ENCODE peak calls at places on chromosomes 6 and 20, in ten cellular contexts. Z is heart left ventricle, J is breast epithelium, U is spleen, M is ovary, P is IMR-90, H is K562, O is body of pancreas, G is adrenal gland, Y is A549. L is an unnamed sample.

GRCh38 chr20:6411651-6412050 is 288.8 kb upstream of the FERMT1 start:
- DNase-seq in Z (no peak), J (no peak), U (no peak), M (no peak), P (no peak), H (no peak), O (no peak), G (no peak), Y (no peak), L (no peak)

GRCh38 chr6:35487653-35488516 is 9.0 kb downstream of the TEAD3 start:
- DNase-seq in Z (no peak), J (peak), U (no peak), M (peak), P (peak), H (no peak), O (peak), G (no peak), Y (no peak), L (peak)

GRCh38 chr20:51484141-51484815 is 58.2 kb downstream of the NFATC2 start:
- DNase-seq in Z (no peak), J (no peak), U (peak), M (no peak), P (no peak), H (no peak), O (no peak), G (no peak), Y (no peak), L (no peak)

GRCh38 chr20:3407426-3408250 is at the start of gene DNAAF9:
- DNase-seq in Z (peak), J (peak), U (peak), M (peak), P (peak), H (peak), O (peak), G (peak), Y (peak), L (peak)

GRCh38 chr6:11207199-11207968 is 25.1 kb downstream of the NEDD9 start:
- DNase-seq in Z (peak), J (peak), U (no peak), M (no peak), P (peak), H (no peak), O (peak), G (peak), Y (peak), L (peak)

GRCh38 chr6:91043751-91044150 is 456.9 kb upstream of the MAP3K7 start:
- DNase-seq in Z (no peak), J (no peak), U (no peak), M (no peak), P (no peak), H (no peak), O (no peak), G (no peak), Y (no peak), L (no peak)

GRCh38 chr6:25882066-25882496 is 8.0 kb upstream of the SLC17A3 start:
- DNase-seq in Z (peak), J (no peak), U (peak), M (peak), P (no peak), H (no peak), O (peak), G (peak), Y (peak), L (no peak)

GRCh38 chr6:139852484-139853140 is 478.2 kb upstream of the CITED2 start:
- DNase-seq in Z (no peak), J (no peak), U (no peak), M (no peak), P (peak), H (no peak), O (no peak), G (no peak), Y (no peak), L (no peak)

GRCh38 chr20:20369353-20370086 is 1.6 kb downstream of the INSM1 start:
- DNase-seq in Z (no peak), J (no peak), U (no peak), M (no peak), P (no peak), H (no peak), O (peak), G (no peak), Y (no peak), L (no peak)

GRCh38 chr6:39347201-39347600 is 24.7 kb upstream of the KCNK16 start:
- DNase-seq in Z (no peak), J (no peak), U (peak), M (no peak), P (no peak), H (no peak), O (no peak), G (no peak), Y (no peak), L (no peak)

DNA sequence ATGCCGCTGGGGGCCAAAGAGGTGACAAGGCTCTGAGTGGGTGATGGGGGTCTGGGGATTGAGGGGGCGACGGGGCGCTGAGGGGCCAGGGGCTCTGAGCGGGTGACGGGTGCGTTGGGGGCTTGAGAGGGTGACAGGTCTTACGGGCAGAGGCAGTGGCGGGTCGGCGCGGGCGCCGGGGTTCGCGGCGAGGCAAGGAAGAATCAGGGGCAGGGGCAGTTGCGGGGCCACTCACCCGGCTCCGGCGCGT is 146 bp downstream of the ZNFX1 start:
- DNase-seq in Z (no peak), J (no peak), U (no peak), M (no peak), P (no peak), H (no peak), O (no peak), G (no peak), Y (no peak), L (no peak)
- TF ChIP-seq POLR2A in Z (no peak), J (peak), U (peak), M (no peak), P (no peak), H (no peak), O (no peak), G (peak), Y (no peak), L (no peak)

GRCh38 chr6:164085552-164086325 is 671.2 kb downstream of the QKI start:
- DNase-seq in Z (peak), J (no peak), U (peak), M (no peak), P (no peak), H (no peak), O (peak), G (no peak), Y (no peak), L (no peak)
- H3K4me3 ChIP-seq in Z (no peak), J (peak), U (no peak), M (no peak), P (no peak), H (no peak), O (no peak), G (no peak), Y (no peak), L (no peak)

DNA sequence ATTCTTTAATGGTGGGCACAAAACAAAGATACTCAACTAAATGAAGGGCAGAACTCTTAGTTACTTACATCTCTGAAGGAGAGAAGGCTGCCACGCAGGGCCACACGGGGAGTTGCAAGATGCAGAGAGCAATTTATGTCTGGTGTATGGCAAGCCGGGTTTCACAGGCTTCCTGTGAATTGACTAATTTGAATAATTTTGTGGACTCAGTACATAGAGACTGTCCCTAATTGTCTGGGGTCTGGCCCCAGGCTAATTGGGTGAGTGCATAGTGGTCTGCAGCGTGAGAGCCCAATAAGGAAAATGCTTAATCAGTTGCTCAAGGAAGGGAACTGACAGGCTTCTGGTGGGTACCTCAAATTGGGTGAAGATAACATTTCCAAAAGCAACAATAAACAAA is 205.7 kb downstream of the OTOR start:
- DNase-seq in Z (no peak), J (no peak), U (no peak), M (no peak), P (no peak), H (no peak), O (no peak), G (no peak), Y (no peak), L (no peak)
- H3K27ac ChIP-seq in Z (no peak), J (no peak), U (no peak), M (no peak), P (no peak), H (no peak), O (no peak), G (no peak), Y (no peak), L (no peak)

GRCh38 chr6:72316675-72317380 is 305.0 kb upstream of the KCNQ5 start:
- DNase-seq in Z (no peak), J (no peak), U (peak), M (peak), P (no peak), H (no peak), O (no peak), G (no peak), Y (no peak), L (no peak)

GRCh38 chr6:72328775-72329174 is 293.1 kb upstream of the KCNQ5 start:
- DNase-seq in Z (no peak), J (no peak), U (no peak), M (no peak), P (no peak), H (no peak), O (no peak), G (no peak), Y (no peak), L (no peak)

GRCh38 chr6:72321741-72322140 is 300.1 kb upstream of the KCNQ5 start:
- DNase-seq in Z (no peak), J (no peak), U (no peak), M (no peak), P (peak), H (no peak), O (no peak), G (no peak), Y (no peak), L (no peak)

GRCh38 chr6:72324591-72324990 is 297.3 kb upstream of the KCNQ5 start:
- DNase-seq in Z (no peak), J (no peak), U (no peak), M (no peak), P (no peak), H (no peak), O (no peak), G (no peak), Y (no peak), L (no peak)

GRCh38 chr6:72322778-72323177 is 299.1 kb upstream of the KCNQ5 start:
- DNase-seq in Z (no peak), J (no peak), U (no peak), M (no peak), P (no peak), H (no peak), O (no peak), G (no peak), Y (no peak), L (no peak)
- TF ChIP-seq POLR2A in Z (no peak), J (no peak), U (no peak), M (no peak), P (no peak), H (no peak), O (no peak), G (no peak), Y (no peak), L (no peak)

DNA sequence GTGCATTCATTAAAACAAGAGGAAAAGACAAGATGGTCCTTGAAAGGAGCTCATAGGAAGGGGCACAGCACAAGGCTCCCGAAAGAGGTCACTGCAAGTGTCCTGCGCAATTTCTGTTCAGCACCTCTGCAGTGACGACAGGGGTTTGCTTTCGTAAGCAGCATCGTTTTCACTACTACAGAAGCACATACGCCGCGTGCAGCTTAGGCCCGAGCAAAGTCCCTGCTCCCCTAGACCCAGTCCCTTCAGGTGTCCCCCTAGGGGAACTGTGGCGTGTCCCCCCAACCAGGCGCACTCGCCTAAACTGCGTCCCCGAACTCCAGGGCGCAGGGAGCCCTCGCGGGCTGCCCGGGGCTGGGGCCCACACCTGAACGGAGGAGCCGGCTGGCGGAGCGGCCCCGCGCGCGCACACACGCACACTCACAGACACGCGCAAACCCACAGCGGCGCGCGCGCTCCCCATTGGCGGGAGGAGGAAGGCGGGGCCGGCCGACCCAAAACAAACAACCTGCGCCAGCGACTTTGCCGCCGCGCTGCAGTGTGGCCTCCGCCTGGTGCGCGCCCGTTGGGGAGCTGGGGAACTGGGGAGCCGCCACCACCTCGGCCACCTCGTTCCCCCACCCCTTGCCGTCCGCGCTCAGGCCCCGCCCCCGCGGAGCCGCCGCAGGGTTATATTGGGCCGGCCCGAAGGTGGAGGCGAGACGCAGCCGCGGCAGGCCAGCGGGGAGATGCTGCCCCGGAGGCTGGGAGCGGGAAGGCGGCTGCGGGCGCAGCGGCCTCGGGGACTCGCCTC is at the start of gene FOXQ1:
- DNase-seq in Z (peak), J (no peak), U (peak), M (no peak), P (peak), H (no peak), O (peak), G (no peak), Y (no peak), L (peak)
- H3K4me3 ChIP-seq in Z (peak), J (peak), U (peak), M (peak), P (peak), H (no peak), O (peak), G (peak), Y (peak), L (peak)

DNA sequence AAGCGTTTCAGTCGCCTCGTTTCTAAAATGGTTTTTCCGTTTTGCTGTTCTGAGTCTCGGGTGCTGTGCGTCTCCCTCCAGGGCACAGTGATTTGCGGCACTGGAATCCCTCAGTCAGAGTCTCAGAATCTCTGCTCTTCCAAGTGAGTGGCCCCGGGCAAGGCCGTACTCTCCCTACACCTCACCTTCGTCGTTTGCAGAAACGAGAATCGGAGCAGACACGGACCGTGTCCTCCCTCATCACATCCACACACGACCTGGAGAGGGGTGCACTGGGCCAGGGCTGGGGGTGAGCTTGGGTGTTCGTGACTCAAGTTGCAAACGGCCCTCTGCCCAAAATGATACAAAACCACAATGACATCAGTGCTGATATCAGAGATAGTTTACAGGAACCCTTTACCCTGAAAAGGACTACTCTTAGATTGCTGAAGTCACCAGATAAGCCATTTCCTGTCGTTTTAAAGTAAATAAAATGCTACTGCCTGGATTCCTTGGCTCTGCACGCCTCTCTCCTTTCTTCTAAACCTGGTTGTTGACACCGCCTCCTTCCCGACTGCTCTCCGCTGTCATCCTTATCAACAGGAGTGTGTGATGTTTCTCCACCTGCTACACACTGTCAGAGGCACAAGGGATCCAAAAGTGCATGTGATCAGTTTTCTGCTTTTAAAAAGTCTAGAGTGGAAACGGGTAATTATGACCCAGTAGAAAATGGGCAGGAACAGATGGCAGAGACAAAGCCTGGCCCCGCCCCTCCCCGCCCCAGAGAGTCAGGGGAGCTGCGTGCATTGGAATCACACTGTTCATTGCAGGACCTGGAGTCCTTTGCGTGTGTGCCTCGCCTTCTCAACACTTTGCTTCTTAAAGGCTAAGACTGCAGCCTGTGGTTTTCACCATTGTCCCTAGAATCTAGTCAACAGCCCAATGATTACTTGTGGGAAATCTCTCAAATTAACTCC is 38.5 kb downstream of the KIF25 start:
- DNase-seq in Z (peak), J (no peak), U (peak), M (no peak), P (peak), H (peak), O (no peak), G (no peak), Y (peak), L (no peak)
- H3K27ac ChIP-seq in Z (peak), J (peak), U (peak), M (no peak), P (peak), H (peak), O (peak), G (no peak), Y (peak), L (peak)

GRCh38 chr20:34099675-34100074 is 12.4 kb downstream of the EIF2S2 start:
- DNase-seq in Z (no peak), J (no peak), U (no peak), M (no peak), P (no peak), H (no peak), O (no peak), G (no peak), Y (no peak), L (no peak)
- TF ChIP-seq POLR2A in Z (no peak), J (no peak), U (no peak), M (no peak), P (no peak), H (peak), O (no peak), G (no peak), Y (no peak), L (no peak)

GRCh38 chr6:149941583-149942460 is at the start of gene ULBP2:
- DNase-seq in Z (peak), J (no peak), U (peak), M (peak), P (peak), H (peak), O (peak), G (peak), Y (peak), L (peak)
- H3K4me3 ChIP-seq in Z (peak), J (peak), U (peak), M (peak), P (peak), H (peak), O (peak), G (peak), Y (peak), L (peak)

L was measured in prostate gland.